ENCODE peak calls at places on chromosomes 16 and 17, in six cellular contexts. B is body of pancreas; C is heart right ventricle; S is CD8-positive, alpha-beta T cell; Z is right cardiac atrium; D is left ventricle myocardium inferior. N is an unnamed sample.
A peak's percentile ranks its signal among the peaks of the same experiment; 100 is the strongest.

GRCh38 chr16:46621006-46621629 is at the start of gene SHCBP1:
- DNase-seq in B (peak; percentile 82), C (peak; percentile 82), S (peak; percentile 64), Z (peak; percentile 93), D (peak; percentile 83), N (no peak)

GRCh38 chr17:73719588-73720071 is 75.4 kb upstream of the SDK2 start:
- DNase-seq in B (peak; percentile 12), C (peak; percentile 22), S (no peak), Z (peak; percentile 62), D (peak; percentile 43), N (no peak)

GRCh38 chr16:30187971-30188561 is 4.7 kb downstream of the CORO1A start:
- DNase-seq in B (no peak), C (peak; percentile 8), S (no peak), Z (peak; percentile 61), D (no peak), N (no peak)

GRCh38 chr17:83046759-83047478 is 32.5 kb upstream of the METRNL start:
- DNase-seq in B (no peak), C (no peak), S (no peak), Z (peak; percentile 1), D (no peak), N (no peak)

GRCh38 chr17:28612936-28613872 is 781 bp downstream of the RSKR start:
- DNase-seq in B (peak; percentile 31), C (peak; percentile 37), S (peak; percentile 44), Z (no peak), D (no peak), N (no peak)

GRCh38 chr17:83198366-83199341 is 119.2 kb downstream of the METRNL start:
- DNase-seq in B (peak; percentile 2), C (no peak), S (no peak), Z (peak; percentile 45), D (peak; percentile 13), N (no peak)

GRCh38 chr16:2520784-2521577 is 810 bp downstream of the AMDHD2 start:
- DNase-seq in B (no peak), C (peak; percentile 9), S (peak; percentile 66), Z (peak; percentile 76), D (no peak), N (no peak)

GRCh38 chr16:13923703-13924298 is 3.8 kb downstream of the ERCC4 start:
- DNase-seq in B (no peak), C (no peak), S (no peak), Z (no peak), D (no peak), N (no peak)

GRCh38 chr16:68776821-68777485 is 39.9 kb downstream of the CDH1 start:
- DNase-seq in B (peak; percentile 64), C (no peak), S (peak; percentile 33), Z (no peak), D (no peak), N (no peak)

GRCh38 chr17:42521036-42521435 is 15.0 kb upstream of the NAGLU start:
- DNase-seq in B (no peak), C (no peak), S (no peak), Z (peak; percentile 23), D (no peak), N (no peak)

DNA sequence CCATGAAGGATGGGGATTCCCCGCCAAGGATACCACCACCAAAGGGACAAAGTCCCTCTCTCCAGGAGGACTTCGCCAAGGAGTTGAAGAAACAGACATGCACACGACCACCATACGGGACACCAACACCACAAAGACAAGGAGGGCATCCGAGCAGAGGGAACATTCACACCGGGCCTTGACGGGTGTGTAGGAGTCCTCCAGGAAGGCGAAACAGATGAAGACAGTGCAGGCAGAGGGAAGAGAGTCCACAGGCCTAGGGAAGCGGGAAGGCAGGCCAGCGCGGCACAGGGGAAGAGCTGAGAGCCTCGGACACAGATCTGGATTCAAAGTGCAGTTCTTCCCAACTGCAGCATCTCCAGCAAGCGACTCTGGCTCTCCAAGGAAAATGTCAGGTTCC is 10.8 kb downstream of the COTL1 start:
- DNase-seq in B (no peak), C (no peak), S (no peak), Z (no peak), D (no peak), N (no peak)
- H3K27ac ChIP-seq in B (no peak overlapping the region), C (no peak overlapping the region), S (no peak overlapping the region), Z (no peak overlapping the region), D (no peak overlapping the region), N (no peak overlapping the region)

GRCh38 chr17:4585203-4585939 is 1.0 kb downstream of the SMTNL2 start:
- DNase-seq in B (no peak), C (no peak), S (no peak), Z (peak; percentile 64), D (no peak), N (no peak)
- H3K27ac ChIP-seq in B (no peak overlapping the region), C (no peak overlapping the region), S (no peak overlapping the region), Z (no peak overlapping the region), D (peak overlapping the region; percentile 93), N (no peak overlapping the region)

DNA sequence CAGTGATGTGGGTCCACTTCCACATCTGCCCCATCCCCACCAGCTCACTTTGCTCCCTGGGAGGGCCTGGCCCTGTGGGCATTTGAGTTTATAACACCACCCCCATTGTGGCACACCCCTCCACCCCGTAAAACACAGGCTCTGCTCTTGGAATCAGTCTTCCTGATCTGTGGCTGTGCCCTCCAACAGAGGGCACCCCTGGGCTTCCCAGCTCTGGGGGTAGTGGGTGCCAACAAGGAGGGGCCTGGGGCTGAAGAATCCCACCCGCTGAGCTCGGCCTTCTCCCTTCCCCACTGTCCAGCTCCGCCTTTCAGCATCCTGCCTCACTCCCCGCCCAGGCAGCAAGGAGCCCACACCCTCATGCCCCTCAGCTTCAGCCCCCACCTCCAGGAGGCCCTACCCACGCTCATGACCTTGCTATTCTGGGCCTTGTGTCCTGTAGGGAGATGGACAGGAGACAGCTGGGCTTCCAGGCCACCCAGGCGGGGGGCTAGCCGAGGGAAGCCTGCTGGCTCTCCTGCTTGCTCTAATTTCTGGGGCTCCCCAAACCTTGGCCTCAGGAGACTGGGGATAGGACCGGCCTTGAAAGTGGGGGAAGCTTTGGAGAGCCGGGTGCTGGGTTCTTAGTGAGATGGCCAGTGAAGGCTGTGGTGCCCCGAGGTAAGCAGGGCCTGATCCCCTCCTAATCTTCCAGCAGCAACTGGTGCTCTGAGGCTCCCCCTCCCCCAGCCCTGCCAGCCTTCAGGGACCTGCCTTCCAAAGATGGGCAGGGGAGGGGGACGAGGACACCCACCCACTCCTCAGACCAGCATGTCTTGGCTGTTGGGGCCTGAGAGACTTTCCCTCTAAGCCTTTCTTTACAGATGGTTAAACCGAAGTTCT is 2.9 kb upstream of the ATP2A1 start:
- DNase-seq in B (no peak), C (no peak), S (no peak), Z (peak; percentile 56), D (no peak), N (no peak)
- H3K27ac ChIP-seq in B (no peak overlapping the region), C (no peak overlapping the region), S (no peak overlapping the region), Z (no peak overlapping the region), D (no peak overlapping the region), N (no peak overlapping the region)

DNA sequence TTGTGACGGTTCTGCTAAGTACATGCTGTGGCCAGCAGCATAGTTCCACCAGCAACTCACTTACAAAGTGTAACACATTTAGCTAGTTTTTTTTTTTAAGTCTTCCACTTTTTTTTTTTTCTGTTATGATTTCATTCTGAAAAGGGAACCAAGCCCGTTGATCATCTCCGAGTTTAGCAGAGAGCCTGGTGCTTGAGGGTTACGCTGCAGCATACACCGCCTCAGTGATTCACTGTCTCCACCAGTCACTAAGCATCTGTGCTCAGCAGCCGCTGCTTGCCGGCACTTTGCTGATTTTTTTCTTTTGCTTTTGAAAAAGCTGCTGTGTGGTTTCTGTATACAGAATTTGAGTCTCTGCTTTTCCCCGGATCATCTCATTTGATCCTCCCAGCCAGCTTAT is 194.5 kb upstream of the CDH13 start:
- DNase-seq in B (no peak), C (no peak), S (no peak), Z (no peak), D (no peak), N (no peak)
- H3K27ac ChIP-seq in B (no peak overlapping the region), C (no peak overlapping the region), S (no peak overlapping the region), Z (no peak overlapping the region), D (no peak overlapping the region), N (no peak overlapping the region)

DNA sequence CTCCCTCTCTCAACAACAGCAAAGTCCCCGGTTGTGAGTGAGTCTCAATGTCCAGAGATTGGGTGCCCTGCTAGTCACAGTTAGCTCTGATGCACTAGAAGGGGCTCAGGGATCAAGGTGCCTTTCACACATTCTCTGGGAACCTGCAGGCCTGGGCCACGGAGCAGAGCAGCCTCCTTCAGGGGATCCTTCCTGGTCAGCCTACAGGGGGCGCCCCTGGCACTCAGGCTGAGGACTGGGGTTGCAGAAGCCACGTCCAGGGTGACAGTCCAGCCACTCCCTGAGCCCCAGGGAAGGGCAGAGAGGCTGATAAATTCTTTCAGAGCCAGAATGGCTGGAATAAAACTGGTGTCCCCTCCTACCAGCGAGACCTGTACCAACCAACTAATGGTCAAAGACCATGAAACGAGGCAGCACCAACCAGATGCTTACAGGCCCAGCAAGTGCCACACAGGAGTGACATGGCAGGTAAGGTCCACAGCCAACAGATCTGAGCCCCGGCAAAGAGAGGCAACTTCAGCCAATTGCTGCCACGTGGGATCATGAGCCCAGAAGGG is 43.5 kb downstream of the ST3GAL2 start:
- DNase-seq in B (peak; percentile 74), C (peak; percentile 59), S (peak; percentile 58), Z (peak; percentile 86), D (peak; percentile 63), N (no peak)
- H3K27ac ChIP-seq in B (no peak overlapping the region), C (no peak overlapping the region), S (no peak overlapping the region), Z (no peak overlapping the region), D (no peak overlapping the region), N (no peak overlapping the region)

GRCh38 chr17:40076101-40076498 is 13.3 kb downstream of the THRA start:
- DNase-seq in B (no peak), C (no peak), S (no peak), Z (no peak), D (no peak), N (no peak)
- H3K27ac ChIP-seq in B (peak overlapping the region; percentile 98), C (peak overlapping the region; percentile 88), S (no peak overlapping the region), Z (peak overlapping the region; percentile 82), D (peak overlapping the region; percentile 100), N (no peak overlapping the region)

N was measured in epithelial cell of prostate.